ENCODE peak calls at places on chromosomes 2 and 18, in four cellular contexts. L is A673, A is AG08396, Q is amniotic stem cell. S is an unnamed sample.

GRCh38 chr2:132916219-132916618 is 246.2 kb upstream of the LYPD1 start:
- DNase-seq in Q (no peak), A (no peak), L (no peak), S (no peak)

GRCh38 chr2:86038291-86039081 is 67.2 kb downstream of the POLR1A start:
- DNase-seq in A (no peak), Q (no peak), L (no peak), S (no peak)

GRCh38 chr2:25585189-25585588 is 88.2 kb downstream of the DTNB start:
- DNase-seq in Q (no peak), L (peak; percentile 23), A (no peak), S (no peak)

GRCh38 chr18:35059280-35059927 is 18.2 kb downstream of the MAPRE2 start:
- DNase-seq in Q (no peak), A (no peak), L (no peak), S (no peak)

GRCh38 chr2:241801611-241802420 is 7.2 kb upstream of the NEU4 start:
- DNase-seq in Q (no peak), L (no peak), A (no peak), S (no peak)

GRCh38 chr18:23822590-23823385 is 133.5 kb downstream of the LAMA3 start:
- DNase-seq in L (no peak), Q (no peak), A (no peak), S (no peak)

GRCh38 chr18:58268849-58269248 is 224.8 kb downstream of the NEDD4L start:
- DNase-seq in Q (peak; percentile 29), L (no peak), A (peak; percentile 43), S (peak; percentile 32)

GRCh38 chr2:218887079-218887478 is 6.4 kb downstream of the WNT10A start:
- DNase-seq in Q (no peak), L (no peak), A (no peak), S (no peak)

GRCh38 chr18:36284671-36285295 is 12.7 kb upstream of the FHOD3 start:
- DNase-seq in A (peak; percentile 49), L (peak; percentile 73), Q (peak; percentile 47), S (peak; percentile 22)

GRCh38 chr2:150099805-150100204 is 387.7 kb downstream of the RND3 start:
- DNase-seq in L (no peak), A (no peak), Q (no peak), S (no peak)

GRCh38 chr2:241901500-241902351 is 32.2 kb downstream of the RTP5 start:
- DNase-seq in L (no peak), A (peak; percentile 44), Q (no peak), S (no peak)

GRCh38 chr18:79439201-79440023 is 43.7 kb downstream of the NFATC1 start:
- DNase-seq in A (no peak), L (no peak), Q (no peak), S (no peak)

S was measured in H54.